ENCODE peak calls at places on chromosomes 2 and 18, in four cellular contexts. S, H, D and P are unnamed samples.

GRCh38 chr2:169799555-169799954 is 884 bp downstream of the SSB start:
- DNase-seq in S (peak), H (no peak), D (no peak), P (peak)

GRCh38 chr2:192195548-192196418 is 1.1 kb upstream of the TMEFF2 start:
- DNase-seq in S (peak), H (peak), D (peak), P (peak)

GRCh38 chr2:119158563-119159347 is at the start of gene C1QL2:
- DNase-seq in D (no peak), H (no peak), S (peak), P (no peak)

GRCh38 chr2:36889782-36890181 is 76.6 kb downstream of the STRN start:
- DNase-seq in S (peak), H (no peak), D (no peak), P (no peak)

GRCh38 chr2:54555318-54555837 is 99.3 kb downstream of the SPTBN1 start:
- DNase-seq in S (no peak), D (no peak), H (no peak), P (no peak)

GRCh38 chr2:175872716-175873115 is 129.4 kb downstream of the LNPK start:
- DNase-seq in H (no peak), S (no peak), D (no peak), P (no peak)

GRCh38 chr2:157691695-157692094 is 63.0 kb upstream of the ACVR1C start:
- DNase-seq in S (no peak), H (no peak), D (no peak), P (no peak)

GRCh38 chr2:46887028-46887885 is 28.3 kb downstream of the MCFD2 start:
- DNase-seq in D (no peak), H (no peak), S (no peak), P (no peak)

GRCh38 chr18:31046916-31047315 is 4.4 kb upstream of the DSC3 start:
- DNase-seq in D (peak), H (no peak), S (no peak), P (no peak)

DNA sequence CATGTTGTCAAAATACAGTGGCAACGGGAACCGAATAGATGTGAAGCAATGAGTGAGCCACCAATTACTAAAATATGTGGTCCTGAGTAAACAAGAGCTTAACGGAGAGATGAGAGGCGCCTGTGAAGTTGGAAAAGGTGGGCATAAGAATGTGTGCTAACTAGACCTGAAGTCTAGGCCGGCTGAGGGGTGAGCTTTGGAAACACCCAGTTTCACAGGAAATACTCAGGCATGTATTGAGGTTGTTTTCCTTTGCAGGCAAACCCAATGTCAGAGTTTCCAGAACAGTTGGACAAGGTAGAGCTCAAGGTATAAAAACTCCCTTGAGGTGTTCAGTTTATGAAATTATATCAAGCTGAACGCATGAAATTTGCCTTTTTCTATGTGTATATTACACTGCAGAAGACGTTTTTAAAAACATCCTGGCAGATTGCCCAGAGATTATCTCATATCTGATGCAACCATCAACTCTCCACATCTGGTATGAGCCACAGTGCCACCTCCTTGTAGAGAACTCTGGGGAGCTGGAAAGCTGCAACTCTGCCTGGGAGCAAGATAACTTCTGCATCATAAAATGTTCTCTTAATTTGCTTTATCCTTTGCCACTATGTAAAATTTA is 3.9 kb upstream of the WDSUB1 start:
- DNase-seq in S (peak), H (no peak), D (no peak), P (peak)
- TF ChIP-seq CTCF in S (no peak), H (no peak), D (no peak), P (no peak)

GRCh38 chr2:106130251-106130998 is 63.7 kb downstream of the UXS1 start:
- DNase-seq in H (no peak), S (no peak), D (no peak), P (no peak)
- TF ChIP-seq CTCF in H (no peak), S (no peak), D (no peak), P (no peak)

GRCh38 chr18:62294073-62294472 is 31.0 kb upstream of the TNFRSF11A start:
- DNase-seq in S (no peak), H (no peak), D (no peak), P (no peak)
- TF ChIP-seq CTCF in S (no peak), H (no peak), D (no peak), P (no peak)

GRCh38 chr2:112700004-112700667 is 20.7 kb upstream of the NT5DC4 start:
- DNase-seq in H (no peak), D (no peak), S (no peak), P (no peak)

GRCh38 chr2:112701092-112701491 is 19.7 kb upstream of the NT5DC4 start:
- DNase-seq in D (no peak), S (no peak), H (no peak), P (no peak)

GRCh38 chr2:112706170-112706664 is 14.6 kb upstream of the NT5DC4 start:
- DNase-seq in D (no peak), S (peak), H (no peak), P (no peak)

GRCh38 chr2:112705576-112705975 is 15.2 kb upstream of the NT5DC4 start:
- DNase-seq in S (no peak), H (no peak), D (no peak), P (no peak)

DNA sequence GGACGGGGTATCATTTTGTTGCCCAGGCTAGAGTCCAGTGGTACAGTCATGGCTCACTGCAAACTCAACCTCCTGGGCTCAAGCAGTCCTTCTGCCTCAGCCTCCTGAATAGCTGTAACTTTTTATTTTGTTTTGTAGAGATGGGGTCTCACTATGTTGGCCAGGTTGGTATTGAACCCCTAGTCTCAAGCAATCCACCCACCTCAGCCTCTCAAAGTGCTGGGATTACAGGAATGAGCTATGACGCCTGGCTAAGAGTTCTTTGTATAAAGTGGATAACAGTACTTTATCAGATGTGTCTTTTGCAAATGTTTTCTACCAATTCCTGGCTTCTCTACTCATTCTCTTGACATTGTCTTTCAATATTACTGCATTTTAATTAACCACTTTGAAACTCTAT is 17.1 kb upstream of the NT5DC4 start:
- DNase-seq in S (no peak), H (no peak), D (no peak), P (no peak)
- TF ChIP-seq CTCF in S (no peak), H (no peak), D (no peak), P (no peak)

DNA sequence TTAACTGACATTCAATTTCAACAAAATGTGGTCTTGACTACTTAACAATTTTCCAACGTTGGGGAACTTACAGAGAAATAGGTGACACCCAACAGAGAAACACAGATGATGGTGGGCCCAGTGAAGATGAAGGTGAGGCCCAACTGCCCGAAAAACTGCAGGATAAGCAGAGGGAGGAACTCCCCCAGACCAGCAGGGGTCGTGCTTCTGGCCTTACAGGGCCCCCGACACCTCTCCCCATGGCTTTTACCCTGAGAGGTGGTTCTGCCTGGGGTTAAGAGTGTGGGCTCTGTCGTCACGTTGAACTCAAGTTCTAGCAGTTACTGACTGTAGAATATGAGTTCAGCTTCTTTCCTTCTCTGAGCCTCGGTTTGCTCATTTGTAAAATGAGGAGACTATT is 119.5 kb upstream of the SMIM21 start:
- DNase-seq in S (no peak), D (no peak), H (no peak), P (no peak)
- TF ChIP-seq CTCF in S (no peak), D (no peak), H (no peak), P (peak)